ENCODE peak calls at places on chromosomes 12 and 14, in five cellular contexts. H, M, Q, U and K are unnamed samples.

GRCh38 chr12:4137441-4137840 is 136.1 kb upstream of the CCND2 start:
- DNase-seq in H (no peak), M (no peak), Q (no peak), U (no peak), K (peak; percentile 58)

GRCh38 chr12:12665194-12665593 is 30.8 kb downstream of the GPR19 start:
- DNase-seq in Q (no peak), H (no peak), U (no peak), M (no peak), K (no peak)

GRCh38 chr12:4566474-4566873 is 4.5 kb downstream of the DYRK4 start:
- DNase-seq in Q (no peak), M (no peak), H (no peak), U (no peak), K (no peak)

GRCh38 chr12:49984476-49984890 is 11.7 kb downstream of the AQP6 start:
- DNase-seq in U (no peak), M (no peak), H (no peak), Q (no peak), K (peak; percentile 45)

GRCh38 chr14:75515631-75515999 is 6.7 kb upstream of the BATF start:
- DNase-seq in H (no peak), M (no peak), U (no peak), Q (no peak), K (no peak)

GRCh38 chr12:109767456-109767855 is 53.8 kb downstream of the FAM222A start:
- DNase-seq in U (no peak), H (no peak), M (no peak), Q (no peak), K (no peak)

GRCh38 chr12:132772551-132772950 is 10.9 kb upstream of the ANKLE2 start:
- DNase-seq in M (no peak), H (no peak), U (no peak), Q (no peak), K (no peak)

GRCh38 chr12:85688837-85689236 is 147.4 kb downstream of the RASSF9 start:
- DNase-seq in U (no peak), H (no peak), M (peak; percentile 48), Q (no peak), K (no peak)

GRCh38 chr14:29926701-29927595 is 699 bp downstream of the PRKD1 start:
- DNase-seq in H (no peak), M (peak; percentile 54), U (peak; percentile 75), Q (no peak), K (peak; percentile 69)

GRCh38 chr12:105355752-105356151 is 25.3 kb downstream of the C12orf75 start:
- DNase-seq in M (peak; percentile 82), Q (no peak), U (peak; percentile 78), H (no peak), K (no peak)

GRCh38 chr14:50920482-50921225 is 23.6 kb downstream of the PYGL start:
- DNase-seq in Q (no peak), U (peak; percentile 83), H (no peak), M (peak; percentile 91), K (peak; percentile 24)

GRCh38 chr12:28958553-28959195 is 190.4 kb upstream of the FAR2 start:
- DNase-seq in H (no peak), M (peak; percentile 81), Q (no peak), U (peak; percentile 77), K (no peak)

GRCh38 chr12:104859144-104859543 is 98.9 kb downstream of the SLC41A2 start:
- DNase-seq in M (peak; percentile 93), Q (no peak), H (no peak), U (peak; percentile 66), K (no peak)

GRCh38 chr14:26395726-26396125 is 202.1 kb downstream of the NOVA1 start:
- DNase-seq in H (no peak), Q (no peak), U (no peak), M (no peak), K (no peak)

GRCh38 chr12:114407566-114408411 is 1.8 kb upstream of the TBX5 start:
- DNase-seq in M (no peak), H (no peak), U (peak; percentile 89), Q (no peak), K (no peak)

GRCh38 chr14:85607571-85608219 is 77.8 kb downstream of the FLRT2 start:
- DNase-seq in M (peak; percentile 90), U (peak; percentile 94), Q (no peak), H (no peak), K (no peak)

GRCh38 chr12:78732481-78732880 is 132.1 kb upstream of the SYT1 start:
- DNase-seq in M (no peak), Q (no peak), U (no peak), H (no peak), K (no peak)

GRCh38 chr12:19223018-19223417 is 93.5 kb downstream of the PLEKHA5 start:
- DNase-seq in H (no peak), U (peak; percentile 39), Q (no peak), M (peak; percentile 47), K (no peak)

GRCh38 chr14:87286826-87287225 is 706.2 kb downstream of the GALC start:
- DNase-seq in Q (no peak), H (no peak), U (no peak), M (no peak), K (no peak)

GRCh38 chr14:43003845-43004244 is 1397.2 kb downstream of the LRFN5 start:
- DNase-seq in Q (no peak), H (no peak), M (peak; percentile 8), U (peak; percentile 0), K (peak; percentile 40)

GRCh38 chr14:91067186-91067585 is 6.7 kb upstream of the RPS6KA5 start:
- DNase-seq in U (no peak), Q (no peak), M (no peak), H (no peak), K (no peak)

GRCh38 chr12:109811624-109811995 is 21.6 kb downstream of the TRPV4 start:
- DNase-seq in U (no peak), Q (no peak), H (no peak), M (no peak), K (no peak)

GRCh38 chr14:51533160-51533559 is 118.5 kb upstream of the FRMD6 start:
- DNase-seq in U (peak; percentile 87), M (peak; percentile 81), Q (no peak), H (no peak), K (no peak)

GRCh38 chr12:93530358-93530757 is 42.1 kb upstream of the SOCS2 start:
- DNase-seq in M (no peak), H (no peak), Q (no peak), U (no peak), K (no peak)

GRCh38 chr12:15648564-15648963 is 140.6 kb downstream of the EPS8 start:
- DNase-seq in Q (no peak), M (no peak), U (peak; percentile 20), H (no peak), K (no peak)

GRCh38 chr12:8527250-8528130 is 13.2 kb downstream of the CLEC4E start:
- DNase-seq in H (no peak), U (no peak), M (no peak), Q (no peak), K (peak; percentile 57)

GRCh38 chr12:74349925-74350324 is 187.7 kb upstream of the ATXN7L3B start:
- DNase-seq in H (no peak), M (peak; percentile 40), Q (no peak), U (peak; percentile 0), K (no peak)

GRCh38 chr14:96415559-96415958 is 23.6 kb downstream of the AK7 start:
- DNase-seq in M (no peak), Q (no peak), U (no peak), H (no peak), K (no peak)
- TF ChIP-seq EZH2 in M (no peak), Q (no peak), U (no peak), H (no peak), K (no peak)

DNA sequence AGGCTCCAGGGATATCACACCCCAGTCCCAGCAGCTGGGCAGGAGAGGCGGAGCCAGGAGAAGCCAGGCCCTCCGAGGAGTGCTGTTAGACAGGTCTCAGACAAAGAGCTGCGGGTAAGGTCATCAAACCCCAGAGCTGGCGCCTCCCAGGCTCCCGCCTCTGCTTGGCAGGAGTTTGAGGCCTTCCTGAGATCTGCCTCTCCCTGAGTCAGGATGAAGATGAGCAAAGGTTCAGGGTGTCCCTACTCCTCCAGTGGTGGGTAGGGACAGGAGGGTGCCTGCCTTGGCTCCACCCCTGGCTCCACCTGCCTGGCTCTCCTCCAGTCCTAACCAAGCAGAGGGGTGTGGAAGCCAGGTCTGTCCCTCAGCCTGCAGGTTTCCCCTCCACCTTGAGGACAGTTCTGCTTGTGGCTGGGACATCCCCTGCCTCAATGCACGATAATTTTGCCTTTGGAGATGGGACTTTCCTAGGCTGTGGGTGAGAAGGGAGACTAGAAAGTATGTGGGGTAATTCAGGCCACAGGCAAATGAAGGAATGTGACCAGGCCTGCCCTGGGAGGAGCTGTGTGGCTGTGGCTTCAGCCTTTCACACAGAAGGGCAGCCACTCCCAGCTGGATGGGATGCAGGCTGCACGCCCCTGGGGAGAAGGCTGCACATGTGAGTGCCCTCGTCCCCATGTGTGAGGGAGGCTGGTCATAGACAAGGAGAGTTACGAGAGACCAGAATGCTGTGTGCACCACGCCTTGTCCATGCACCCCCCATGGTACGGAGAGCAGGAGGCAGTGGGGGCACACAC is 2.2 kb downstream of the PLEKHG6 start:
- DNase-seq in U (peak; percentile 49), H (peak; percentile 94), M (no peak), Q (no peak), K (peak; percentile 67)
- H3K9ac ChIP-seq in U (no peak overlapping the region), H (no peak overlapping the region), M (no peak overlapping the region), Q (no peak overlapping the region), K (no peak overlapping the region)

DNA sequence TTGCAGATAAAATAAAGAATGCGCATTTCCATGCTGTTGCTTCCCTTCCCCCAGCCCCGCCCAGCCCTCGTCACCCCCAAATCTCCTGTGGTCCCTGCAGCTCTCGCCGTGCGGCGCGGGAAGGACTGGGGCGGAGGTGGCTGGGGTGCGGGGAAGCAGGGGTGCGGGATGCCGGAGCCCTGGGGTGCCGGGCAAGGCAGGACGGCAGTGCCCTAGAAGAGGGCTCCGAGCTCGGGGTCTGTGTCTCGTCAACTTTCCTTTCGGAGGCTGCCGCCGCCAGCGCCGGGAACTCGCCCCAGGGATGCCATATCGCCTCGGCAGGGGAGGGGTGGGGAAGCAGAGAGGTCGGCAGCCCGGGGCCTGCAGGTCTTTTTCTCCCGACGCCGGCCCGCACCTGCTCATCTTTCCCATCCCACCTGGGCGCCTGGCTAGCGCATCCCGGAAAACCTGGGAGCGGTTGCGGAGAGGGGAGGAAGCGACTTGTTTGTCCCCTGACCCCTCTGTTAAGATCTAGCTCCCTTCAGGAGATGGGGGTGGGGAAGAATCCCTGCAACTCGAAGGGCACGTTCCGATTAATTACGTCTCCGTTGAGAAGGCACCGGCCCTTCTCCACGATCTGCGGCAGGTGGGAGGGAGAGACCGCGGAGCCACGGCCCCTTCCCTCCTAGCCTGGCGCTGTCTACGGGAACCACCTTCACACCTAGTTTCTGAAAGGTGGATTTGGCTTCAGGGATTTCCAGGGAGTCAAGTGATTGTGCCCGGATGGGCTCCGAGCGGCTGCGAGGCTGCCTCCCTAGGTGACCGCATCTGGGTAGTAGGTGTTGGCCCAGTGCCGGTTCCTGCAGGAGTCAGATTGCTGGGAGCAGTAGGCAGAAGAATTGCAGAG is 621 bp downstream of the CNTN1 start:
- DNase-seq in M (no peak), U (peak; percentile 36), H (no peak), Q (no peak), K (peak; percentile 37)
- TF ChIP-seq EZH2 in M (peak; percentile 37), U (peak; percentile 26), H (no peak), Q (no peak), K (peak; percentile 47)

GRCh38 chr12:108328420-108328819 is 10.7 kb downstream of the CMKLR1 start:
- DNase-seq in H (no peak), M (no peak), U (no peak), Q (no peak), K (no peak)

GRCh38 chr12:108337235-108338223 is 1.6 kb downstream of the CMKLR1 start:
- DNase-seq in U (peak; percentile 63), H (no peak), Q (peak; percentile 20), M (peak; percentile 6), K (peak; percentile 53)

GRCh38 chr12:108333898-108334699 is 5.0 kb downstream of the CMKLR1 start:
- DNase-seq in U (peak; percentile 87), Q (no peak), M (peak; percentile 21), H (peak; percentile 84), K (no peak)

GRCh38 chr12:108335349-108336119 is 3.6 kb downstream of the CMKLR1 start:
- DNase-seq in Q (no peak), U (no peak), M (no peak), H (peak; percentile 94), K (no peak)

GRCh38 chr12:108332791-108333382 is 6.2 kb downstream of the CMKLR1 start:
- DNase-seq in H (no peak), M (no peak), Q (no peak), U (peak; percentile 89), K (no peak)
- H3K9ac ChIP-seq in H (peak overlapping the region; percentile 57), M (no peak overlapping the region), Q (no peak overlapping the region), U (no peak overlapping the region), K (no peak overlapping the region)